ENCODE peak calls at places on chromosomes 1 and 21, in ten cellular contexts. One of them, this sample, is unnamed.

GRCh38 chr1:245684111-245684510 is 529.3 kb downstream of the KIF26B start:
- DNase-seq in RCC 7860: no peak
- DNase-seq in glomerular endothelial cell: no peak
- DNase-seq in NCI-H1092 treated with DMSO at 0.1 percent for 48 hours: no peak
- DNase-seq in T-helper 17 cell: no peak
- DNase-seq in M059J: no peak
- DNase-seq in HEK293T: no peak
- DNase-seq in AG20443: no peak
- DNase-seq in stimulated activated CD4-positive, alpha-beta T cell treated with anti-CD3 and anti-CD28 coated beads, Interleukin-4, amount 100 ng/mL, for 48 hours: no peak
- DNase-seq in right atrium auricular region: no peak
- DNase-seq in this sample: no peak

GRCh38 chr1:17852383-17852782 is 97.2 kb downstream of the ACTL8 start:
- DNase-seq in AG20443: no peak
- DNase-seq in T-helper 17 cell: no peak
- DNase-seq in right atrium auricular region: no peak
- DNase-seq in NCI-H1092 treated with DMSO at 0.1 percent for 48 hours: peak; percentile 44
- DNase-seq in glomerular endothelial cell: no peak
- DNase-seq in stimulated activated CD4-positive, alpha-beta T cell treated with anti-CD3 and anti-CD28 coated beads, Interleukin-4, amount 100 ng/mL, for 48 hours: no peak
- DNase-seq in M059J: no peak
- DNase-seq in HEK293T: no peak
- DNase-seq in RCC 7860: no peak
- DNase-seq in this sample: no peak

GRCh38 chr1:47690341-47691244 is 252.7 kb downstream of the FOXD2 start:
- DNase-seq in T-helper 17 cell: no peak
- DNase-seq in stimulated activated CD4-positive, alpha-beta T cell treated with anti-CD3 and anti-CD28 coated beads, Interleukin-4, amount 100 ng/mL, for 48 hours: no peak
- DNase-seq in glomerular endothelial cell: no peak
- DNase-seq in M059J: no peak
- DNase-seq in HEK293T: no peak
- DNase-seq in RCC 7860: no peak
- DNase-seq in NCI-H1092 treated with DMSO at 0.1 percent for 48 hours: no peak
- DNase-seq in AG20443: no peak
- DNase-seq in right atrium auricular region: no peak
- DNase-seq in this sample: no peak

GRCh38 chr1:201269900-201270410 is 13.4 kb upstream of the PKP1 start:
- DNase-seq in HEK293T: no peak
- DNase-seq in glomerular endothelial cell: no peak
- DNase-seq in T-helper 17 cell: no peak
- DNase-seq in M059J: no peak
- DNase-seq in AG20443: no peak
- DNase-seq in RCC 7860: no peak
- DNase-seq in stimulated activated CD4-positive, alpha-beta T cell treated with anti-CD3 and anti-CD28 coated beads, Interleukin-4, amount 100 ng/mL, for 48 hours: no peak
- DNase-seq in NCI-H1092 treated with DMSO at 0.1 percent for 48 hours: no peak
- DNase-seq in right atrium auricular region: no peak
- DNase-seq in this sample: no peak

GRCh38 chr1:7646981-7647901 is 123.9 kb upstream of the VAMP3 start:
- DNase-seq in HEK293T: peak; percentile 89
- DNase-seq in glomerular endothelial cell: no peak
- DNase-seq in right atrium auricular region: no peak
- DNase-seq in T-helper 17 cell: peak; percentile 67
- DNase-seq in M059J: peak; percentile 50
- DNase-seq in RCC 7860: peak; percentile 50
- DNase-seq in NCI-H1092 treated with DMSO at 0.1 percent for 48 hours: peak; percentile 76
- DNase-seq in stimulated activated CD4-positive, alpha-beta T cell treated with anti-CD3 and anti-CD28 coated beads, Interleukin-4, amount 100 ng/mL, for 48 hours: peak; percentile 78
- DNase-seq in AG20443: peak; percentile 94
- DNase-seq in this sample: peak; percentile 83

GRCh38 chr1:17451731-17452130 is 12.3 kb upstream of the RCC2 start:
- DNase-seq in right atrium auricular region: no peak
- DNase-seq in AG20443: no peak
- DNase-seq in HEK293T: no peak
- DNase-seq in NCI-H1092 treated with DMSO at 0.1 percent for 48 hours: no peak
- DNase-seq in RCC 7860: no peak
- DNase-seq in T-helper 17 cell: no peak
- DNase-seq in glomerular endothelial cell: no peak
- DNase-seq in stimulated activated CD4-positive, alpha-beta T cell treated with anti-CD3 and anti-CD28 coated beads, Interleukin-4, amount 100 ng/mL, for 48 hours: no peak
- DNase-seq in M059J: peak; percentile 14
- DNase-seq in this sample: no peak

GRCh38 chr1:117657031-117657430 is 51.2 kb downstream of the TENT5C start:
- DNase-seq in right atrium auricular region: no peak
- DNase-seq in stimulated activated CD4-positive, alpha-beta T cell treated with anti-CD3 and anti-CD28 coated beads, Interleukin-4, amount 100 ng/mL, for 48 hours: no peak
- DNase-seq in M059J: peak; percentile 94
- DNase-seq in RCC 7860: peak; percentile 47
- DNase-seq in AG20443: peak; percentile 57
- DNase-seq in HEK293T: no peak
- DNase-seq in glomerular endothelial cell: no peak
- DNase-seq in T-helper 17 cell: no peak
- DNase-seq in NCI-H1092 treated with DMSO at 0.1 percent for 48 hours: no peak
- DNase-seq in this sample: no peak

GRCh38 chr1:217133958-217134856 is 411.0 kb upstream of the ESRRG start:
- DNase-seq in right atrium auricular region: no peak
- DNase-seq in M059J: no peak
- DNase-seq in glomerular endothelial cell: no peak
- DNase-seq in RCC 7860: no peak
- DNase-seq in NCI-H1092 treated with DMSO at 0.1 percent for 48 hours: peak; percentile 83
- DNase-seq in stimulated activated CD4-positive, alpha-beta T cell treated with anti-CD3 and anti-CD28 coated beads, Interleukin-4, amount 100 ng/mL, for 48 hours: no peak
- DNase-seq in AG20443: no peak
- DNase-seq in HEK293T: no peak
- DNase-seq in T-helper 17 cell: no peak
- DNase-seq in this sample: peak; percentile 44

GRCh38 chr1:63506782-63507181 is 16.2 kb downstream of the ITGB3BP start:
- DNase-seq in M059J: no peak
- DNase-seq in stimulated activated CD4-positive, alpha-beta T cell treated with anti-CD3 and anti-CD28 coated beads, Interleukin-4, amount 100 ng/mL, for 48 hours: no peak
- DNase-seq in T-helper 17 cell: no peak
- DNase-seq in HEK293T: no peak
- DNase-seq in right atrium auricular region: no peak
- DNase-seq in AG20443: no peak
- DNase-seq in NCI-H1092 treated with DMSO at 0.1 percent for 48 hours: no peak
- DNase-seq in glomerular endothelial cell: no peak
- DNase-seq in RCC 7860: no peak
- DNase-seq in this sample: no peak

GRCh38 chr21:34811368-34811767 is 142.6 kb downstream of the CLIC6 start:
- DNase-seq in glomerular endothelial cell: no peak
- DNase-seq in T-helper 17 cell: no peak
- DNase-seq in stimulated activated CD4-positive, alpha-beta T cell treated with anti-CD3 and anti-CD28 coated beads, Interleukin-4, amount 100 ng/mL, for 48 hours: no peak
- DNase-seq in RCC 7860: no peak
- DNase-seq in HEK293T: no peak
- DNase-seq in right atrium auricular region: no peak
- DNase-seq in NCI-H1092 treated with DMSO at 0.1 percent for 48 hours: no peak
- DNase-seq in AG20443: no peak
- DNase-seq in M059J: no peak
- DNase-seq in this sample: no peak

GRCh38 chr1:94329276-94329675 is 88.9 kb upstream of the ABCD3 start:
- DNase-seq in RCC 7860: no peak
- DNase-seq in right atrium auricular region: no peak
- DNase-seq in T-helper 17 cell: no peak
- DNase-seq in NCI-H1092 treated with DMSO at 0.1 percent for 48 hours: no peak
- DNase-seq in M059J: no peak
- DNase-seq in stimulated activated CD4-positive, alpha-beta T cell treated with anti-CD3 and anti-CD28 coated beads, Interleukin-4, amount 100 ng/mL, for 48 hours: no peak
- DNase-seq in HEK293T: no peak
- DNase-seq in AG20443: no peak
- DNase-seq in glomerular endothelial cell: no peak
- DNase-seq in this sample: no peak

GRCh38 chr1:51592711-51593110 is 24.2 kb upstream of the OSBPL9 start:
- DNase-seq in NCI-H1092 treated with DMSO at 0.1 percent for 48 hours: no peak
- DNase-seq in HEK293T: no peak
- DNase-seq in right atrium auricular region: no peak
- DNase-seq in RCC 7860: no peak
- DNase-seq in T-helper 17 cell: no peak
- DNase-seq in glomerular endothelial cell: no peak
- DNase-seq in M059J: no peak
- DNase-seq in stimulated activated CD4-positive, alpha-beta T cell treated with anti-CD3 and anti-CD28 coated beads, Interleukin-4, amount 100 ng/mL, for 48 hours: no peak
- DNase-seq in AG20443: no peak
- DNase-seq in this sample: no peak

GRCh38 chr1:33348676-33349080 is 27.8 kb upstream of the A3GALT2 start:
- DNase-seq in M059J: peak; percentile 54
- DNase-seq in NCI-H1092 treated with DMSO at 0.1 percent for 48 hours: peak; percentile 43
- DNase-seq in right atrium auricular region: peak; percentile 54
- DNase-seq in AG20443: no peak
- DNase-seq in HEK293T: no peak
- DNase-seq in RCC 7860: peak; percentile 25
- DNase-seq in T-helper 17 cell: no peak
- DNase-seq in glomerular endothelial cell: no peak
- DNase-seq in stimulated activated CD4-positive, alpha-beta T cell treated with anti-CD3 and anti-CD28 coated beads, Interleukin-4, amount 100 ng/mL, for 48 hours: peak; percentile 6
- DNase-seq in this sample: no peak

GRCh38 chr1:212477680-212478466 is 45.2 kb downstream of the NENF start:
- DNase-seq in M059J: no peak
- DNase-seq in T-helper 17 cell: no peak
- DNase-seq in right atrium auricular region: no peak
- DNase-seq in HEK293T: no peak
- DNase-seq in stimulated activated CD4-positive, alpha-beta T cell treated with anti-CD3 and anti-CD28 coated beads, Interleukin-4, amount 100 ng/mL, for 48 hours: no peak
- DNase-seq in glomerular endothelial cell: no peak
- DNase-seq in RCC 7860: no peak
- DNase-seq in AG20443: no peak
- DNase-seq in NCI-H1092 treated with DMSO at 0.1 percent for 48 hours: no peak
- DNase-seq in this sample: no peak

GRCh38 chr1:174982971-174983689 is 16.6 kb upstream of the CACYBP start:
- DNase-seq in AG20443: no peak
- DNase-seq in RCC 7860: no peak
- DNase-seq in NCI-H1092 treated with DMSO at 0.1 percent for 48 hours: peak; percentile 32
- DNase-seq in T-helper 17 cell: no peak
- DNase-seq in right atrium auricular region: no peak
- DNase-seq in M059J: peak; percentile 41
- DNase-seq in HEK293T: peak; percentile 34
- DNase-seq in glomerular endothelial cell: peak; percentile 42
- DNase-seq in stimulated activated CD4-positive, alpha-beta T cell treated with anti-CD3 and anti-CD28 coated beads, Interleukin-4, amount 100 ng/mL, for 48 hours: no peak
- DNase-seq in this sample: peak; percentile 20

GRCh38 chr1:209884249-209884648 is 53.8 kb upstream of the SYT14 start:
- DNase-seq in RCC 7860: peak; percentile 87
- DNase-seq in T-helper 17 cell: no peak
- DNase-seq in HEK293T: no peak
- DNase-seq in stimulated activated CD4-positive, alpha-beta T cell treated with anti-CD3 and anti-CD28 coated beads, Interleukin-4, amount 100 ng/mL, for 48 hours: no peak
- DNase-seq in M059J: peak; percentile 75
- DNase-seq in NCI-H1092 treated with DMSO at 0.1 percent for 48 hours: no peak
- DNase-seq in glomerular endothelial cell: no peak
- DNase-seq in AG20443: no peak
- DNase-seq in right atrium auricular region: no peak
- DNase-seq in this sample: no peak

GRCh38 chr1:46681333-46682034 is 9.8 kb downstream of the TEX38 start:
- DNase-seq in RCC 7860: no peak
- DNase-seq in stimulated activated CD4-positive, alpha-beta T cell treated with anti-CD3 and anti-CD28 coated beads, Interleukin-4, amount 100 ng/mL, for 48 hours: no peak
- DNase-seq in AG20443: no peak
- DNase-seq in M059J: no peak
- DNase-seq in right atrium auricular region: no peak
- DNase-seq in glomerular endothelial cell: no peak
- DNase-seq in T-helper 17 cell: no peak
- DNase-seq in HEK293T: no peak
- DNase-seq in NCI-H1092 treated with DMSO at 0.1 percent for 48 hours: no peak
- DNase-seq in this sample: no peak

GRCh38 chr1:228332797-228333738 is 73.6 kb downstream of the TRIM11 start:
- DNase-seq in M059J: no peak
- DNase-seq in glomerular endothelial cell: no peak
- DNase-seq in RCC 7860: no peak
- DNase-seq in HEK293T: no peak
- DNase-seq in T-helper 17 cell: peak; percentile 5
- DNase-seq in NCI-H1092 treated with DMSO at 0.1 percent for 48 hours: no peak
- DNase-seq in stimulated activated CD4-positive, alpha-beta T cell treated with anti-CD3 and anti-CD28 coated beads, Interleukin-4, amount 100 ng/mL, for 48 hours: no peak
- DNase-seq in AG20443: no peak
- DNase-seq in right atrium auricular region: no peak
- DNase-seq in this sample: no peak

GRCh38 chr1:70220015-70220414 is 1.2 kb upstream of the SRSF11 start:
- DNase-seq in NCI-H1092 treated with DMSO at 0.1 percent for 48 hours: no peak
- DNase-seq in HEK293T: no peak
- DNase-seq in RCC 7860: no peak
- DNase-seq in right atrium auricular region: no peak
- DNase-seq in glomerular endothelial cell: no peak
- DNase-seq in AG20443: no peak
- DNase-seq in stimulated activated CD4-positive, alpha-beta T cell treated with anti-CD3 and anti-CD28 coated beads, Interleukin-4, amount 100 ng/mL, for 48 hours: no peak
- DNase-seq in T-helper 17 cell: no peak
- DNase-seq in M059J: no peak
- DNase-seq in this sample: no peak

GRCh38 chr1:209875510-209875909 is 47.7 kb downstream of the UTP25 start:
- DNase-seq in T-helper 17 cell: no peak
- DNase-seq in M059J: peak; percentile 89
- DNase-seq in HEK293T: peak; percentile 55
- DNase-seq in right atrium auricular region: no peak
- DNase-seq in RCC 7860: peak; percentile 57
- DNase-seq in NCI-H1092 treated with DMSO at 0.1 percent for 48 hours: peak; percentile 82
- DNase-seq in AG20443: peak; percentile 65
- DNase-seq in glomerular endothelial cell: no peak
- DNase-seq in stimulated activated CD4-positive, alpha-beta T cell treated with anti-CD3 and anti-CD28 coated beads, Interleukin-4, amount 100 ng/mL, for 48 hours: no peak
- DNase-seq in this sample: peak; percentile 79

GRCh38 chr1:36843027-36843426 is 191.3 kb downstream of the GRIK3 start:
- DNase-seq in M059J: no peak
- DNase-seq in HEK293T: no peak
- DNase-seq in RCC 7860: no peak
- DNase-seq in T-helper 17 cell: no peak
- DNase-seq in NCI-H1092 treated with DMSO at 0.1 percent for 48 hours: no peak
- DNase-seq in glomerular endothelial cell: no peak
- DNase-seq in stimulated activated CD4-positive, alpha-beta T cell treated with anti-CD3 and anti-CD28 coated beads, Interleukin-4, amount 100 ng/mL, for 48 hours: no peak
- DNase-seq in right atrium auricular region: no peak
- DNase-seq in AG20443: no peak
- DNase-seq in this sample: no peak

GRCh38 chr1:39106949-39107740 is 81.0 kb downstream of the NDUFS5 start:
- DNase-seq in HEK293T: no peak
- DNase-seq in right atrium auricular region: no peak
- DNase-seq in M059J: no peak
- DNase-seq in glomerular endothelial cell: no peak
- DNase-seq in T-helper 17 cell: no peak
- DNase-seq in RCC 7860: no peak
- DNase-seq in NCI-H1092 treated with DMSO at 0.1 percent for 48 hours: no peak
- DNase-seq in stimulated activated CD4-positive, alpha-beta T cell treated with anti-CD3 and anti-CD28 coated beads, Interleukin-4, amount 100 ng/mL, for 48 hours: no peak
- DNase-seq in AG20443: no peak
- DNase-seq in this sample: no peak

GRCh38 chr1:226532553-226532952 is 16.0 kb upstream of the STUM start:
- DNase-seq in glomerular endothelial cell: no peak
- DNase-seq in right atrium auricular region: no peak
- DNase-seq in RCC 7860: no peak
- DNase-seq in stimulated activated CD4-positive, alpha-beta T cell treated with anti-CD3 and anti-CD28 coated beads, Interleukin-4, amount 100 ng/mL, for 48 hours: no peak
- DNase-seq in NCI-H1092 treated with DMSO at 0.1 percent for 48 hours: no peak
- DNase-seq in T-helper 17 cell: no peak
- DNase-seq in AG20443: no peak
- DNase-seq in M059J: no peak
- DNase-seq in HEK293T: no peak
- DNase-seq in this sample: no peak

GRCh38 chr1:30318864-30319718 is 404.3 kb downstream of the MATN1 start:
- DNase-seq in AG20443: no peak
- DNase-seq in glomerular endothelial cell: no peak
- DNase-seq in NCI-H1092 treated with DMSO at 0.1 percent for 48 hours: peak; percentile 37
- DNase-seq in RCC 7860: no peak
- DNase-seq in M059J: no peak
- DNase-seq in T-helper 17 cell: no peak
- DNase-seq in HEK293T: no peak
- DNase-seq in right atrium auricular region: peak; percentile 18
- DNase-seq in stimulated activated CD4-positive, alpha-beta T cell treated with anti-CD3 and anti-CD28 coated beads, Interleukin-4, amount 100 ng/mL, for 48 hours: no peak
- DNase-seq in this sample: no peak

GRCh38 chr1:38611661-38612211 is 247.8 kb downstream of the RRAGC start:
- DNase-seq in RCC 7860: no peak
- DNase-seq in AG20443: no peak
- DNase-seq in M059J: no peak
- DNase-seq in stimulated activated CD4-positive, alpha-beta T cell treated with anti-CD3 and anti-CD28 coated beads, Interleukin-4, amount 100 ng/mL, for 48 hours: no peak
- DNase-seq in glomerular endothelial cell: no peak
- DNase-seq in T-helper 17 cell: no peak
- DNase-seq in right atrium auricular region: no peak
- DNase-seq in NCI-H1092 treated with DMSO at 0.1 percent for 48 hours: no peak
- DNase-seq in HEK293T: no peak
- DNase-seq in this sample: no peak

GRCh38 chr1:52033190-52034049 is at the start of gene KTI12:
- DNase-seq in AG20443: peak; percentile 93
- DNase-seq in right atrium auricular region: peak; percentile 85
- DNase-seq in stimulated activated CD4-positive, alpha-beta T cell treated with anti-CD3 and anti-CD28 coated beads, Interleukin-4, amount 100 ng/mL, for 48 hours: peak; percentile 71
- DNase-seq in RCC 7860: peak; percentile 82
- DNase-seq in HEK293T: peak; percentile 88
- DNase-seq in NCI-H1092 treated with DMSO at 0.1 percent for 48 hours: peak; percentile 78
- DNase-seq in M059J: peak; percentile 93
- DNase-seq in glomerular endothelial cell: peak; percentile 77
- DNase-seq in T-helper 17 cell: peak; percentile 72
- DNase-seq in this sample: peak; percentile 65

GRCh38 chr1:154221815-154222081 is 993 bp downstream of the UBAP2L start:
- DNase-seq in AG20443: peak; percentile 39
- DNase-seq in glomerular endothelial cell: no peak
- DNase-seq in T-helper 17 cell: no peak
- DNase-seq in HEK293T: no peak
- DNase-seq in stimulated activated CD4-positive, alpha-beta T cell treated with anti-CD3 and anti-CD28 coated beads, Interleukin-4, amount 100 ng/mL, for 48 hours: no peak
- DNase-seq in right atrium auricular region: no peak
- DNase-seq in NCI-H1092 treated with DMSO at 0.1 percent for 48 hours: no peak
- DNase-seq in M059J: peak; percentile 45
- DNase-seq in RCC 7860: no peak
- DNase-seq in this sample: no peak

GRCh38 chr1:174768949-174769348 is 230.8 kb upstream of the CACYBP start:
- DNase-seq in HEK293T: no peak
- DNase-seq in T-helper 17 cell: no peak
- DNase-seq in NCI-H1092 treated with DMSO at 0.1 percent for 48 hours: no peak
- DNase-seq in stimulated activated CD4-positive, alpha-beta T cell treated with anti-CD3 and anti-CD28 coated beads, Interleukin-4, amount 100 ng/mL, for 48 hours: no peak
- DNase-seq in AG20443: no peak
- DNase-seq in right atrium auricular region: no peak
- DNase-seq in RCC 7860: peak; percentile 1
- DNase-seq in M059J: no peak
- DNase-seq in glomerular endothelial cell: no peak
- DNase-seq in this sample: no peak

This sample was measured in T47D.